ENCODE peak calls at places on chromosomes 16 and 17, in four cellular contexts. One of them, this sample, is unnamed.

GRCh38 chr16:56931253-56931768 is 631 bp upstream of the HERPUD1 start:
- DNase-seq in HFFc6: no peak
- DNase-seq in stimulated activated CD4-positive, alpha-beta T cell treated with anti-CD3 and anti-CD28 coated beads, Interleukin-12 subunit alpha, Interleukin-12 subunit beta, amount 100 ng/mL, for 4 hours: no peak
- DNase-seq in HTR-8/SVneo: peak
- DNase-seq in this sample: no peak

GRCh38 chr16:84673203-84673535 is 24.9 kb downstream of the KLHL36 start:
- DNase-seq in stimulated activated CD4-positive, alpha-beta T cell treated with anti-CD3 and anti-CD28 coated beads, Interleukin-12 subunit alpha, Interleukin-12 subunit beta, amount 100 ng/mL, for 4 hours: no peak
- DNase-seq in HTR-8/SVneo: no peak
- DNase-seq in HFFc6: no peak
- DNase-seq in this sample: no peak

GRCh38 chr17:38602862-38603785 is 2.6 kb downstream of the SRCIN1 start:
- DNase-seq in HFFc6: no peak
- DNase-seq in stimulated activated CD4-positive, alpha-beta T cell treated with anti-CD3 and anti-CD28 coated beads, Interleukin-12 subunit alpha, Interleukin-12 subunit beta, amount 100 ng/mL, for 4 hours: no peak
- DNase-seq in HTR-8/SVneo: no peak
- DNase-seq in this sample: no peak

GRCh38 chr16:10889880-10890279 is 12.9 kb downstream of the CIITA start:
- DNase-seq in HTR-8/SVneo: no peak
- DNase-seq in HFFc6: no peak
- DNase-seq in stimulated activated CD4-positive, alpha-beta T cell treated with anti-CD3 and anti-CD28 coated beads, Interleukin-12 subunit alpha, Interleukin-12 subunit beta, amount 100 ng/mL, for 4 hours: no peak
- DNase-seq in this sample: no peak

GRCh38 chr17:19315104-19315503 is 47.4 kb downstream of the B9D1 start:
- DNase-seq in stimulated activated CD4-positive, alpha-beta T cell treated with anti-CD3 and anti-CD28 coated beads, Interleukin-12 subunit alpha, Interleukin-12 subunit beta, amount 100 ng/mL, for 4 hours: no peak
- DNase-seq in HFFc6: no peak
- DNase-seq in HTR-8/SVneo: no peak
- DNase-seq in this sample: no peak

GRCh38 chr17:74972107-74972972 is at the start of gene HID1:
- DNase-seq in HFFc6: no peak
- DNase-seq in HTR-8/SVneo: peak
- DNase-seq in stimulated activated CD4-positive, alpha-beta T cell treated with anti-CD3 and anti-CD28 coated beads, Interleukin-12 subunit alpha, Interleukin-12 subunit beta, amount 100 ng/mL, for 4 hours: peak
- DNase-seq in this sample: peak

GRCh38 chr17:4901648-4902344 is 1.1 kb downstream of the CHRNE start:
- DNase-seq in HFFc6: no peak
- DNase-seq in HTR-8/SVneo: no peak
- DNase-seq in stimulated activated CD4-positive, alpha-beta T cell treated with anti-CD3 and anti-CD28 coated beads, Interleukin-12 subunit alpha, Interleukin-12 subunit beta, amount 100 ng/mL, for 4 hours: peak
- DNase-seq in this sample: no peak

GRCh38 chr16:15539197-15539596 is 103.8 kb downstream of the MARF1 start:
- DNase-seq in stimulated activated CD4-positive, alpha-beta T cell treated with anti-CD3 and anti-CD28 coated beads, Interleukin-12 subunit alpha, Interleukin-12 subunit beta, amount 100 ng/mL, for 4 hours: no peak
- DNase-seq in HFFc6: no peak
- DNase-seq in HTR-8/SVneo: no peak
- DNase-seq in this sample: no peak

GRCh38 chr17:47895254-47895855 is 681 bp upstream of the SP2 start:
- DNase-seq in HTR-8/SVneo: no peak
- DNase-seq in stimulated activated CD4-positive, alpha-beta T cell treated with anti-CD3 and anti-CD28 coated beads, Interleukin-12 subunit alpha, Interleukin-12 subunit beta, amount 100 ng/mL, for 4 hours: peak
- DNase-seq in HFFc6: peak
- DNase-seq in this sample: no peak

GRCh38 chr16:70746708-70747424 is 54.1 kb downstream of the VAC14 start:
- DNase-seq in stimulated activated CD4-positive, alpha-beta T cell treated with anti-CD3 and anti-CD28 coated beads, Interleukin-12 subunit alpha, Interleukin-12 subunit beta, amount 100 ng/mL, for 4 hours: no peak
- DNase-seq in HFFc6: peak
- DNase-seq in HTR-8/SVneo: peak
- DNase-seq in this sample: no peak

GRCh38 chr16:84386044-84386443 is 17.7 kb downstream of the ATP2C2 start:
- DNase-seq in HFFc6: no peak
- DNase-seq in HTR-8/SVneo: no peak
- DNase-seq in stimulated activated CD4-positive, alpha-beta T cell treated with anti-CD3 and anti-CD28 coated beads, Interleukin-12 subunit alpha, Interleukin-12 subunit beta, amount 100 ng/mL, for 4 hours: no peak
- DNase-seq in this sample: no peak

GRCh38 chr16:88357306-88358032 is 25.3 kb upstream of the ZNF469 start:
- DNase-seq in HTR-8/SVneo: no peak
- DNase-seq in stimulated activated CD4-positive, alpha-beta T cell treated with anti-CD3 and anti-CD28 coated beads, Interleukin-12 subunit alpha, Interleukin-12 subunit beta, amount 100 ng/mL, for 4 hours: no peak
- DNase-seq in HFFc6: peak
- DNase-seq in this sample: no peak

GRCh38 chr17:49747632-49748031 is 16.3 kb downstream of the FAM117A start:
- DNase-seq in stimulated activated CD4-positive, alpha-beta T cell treated with anti-CD3 and anti-CD28 coated beads, Interleukin-12 subunit alpha, Interleukin-12 subunit beta, amount 100 ng/mL, for 4 hours: no peak
- DNase-seq in HTR-8/SVneo: no peak
- DNase-seq in HFFc6: no peak
- DNase-seq in this sample: no peak

GRCh38 chr17:38908676-38909181 is 16.7 kb upstream of the LASP1NB start:
- DNase-seq in stimulated activated CD4-positive, alpha-beta T cell treated with anti-CD3 and anti-CD28 coated beads, Interleukin-12 subunit alpha, Interleukin-12 subunit beta, amount 100 ng/mL, for 4 hours: no peak
- DNase-seq in HFFc6: no peak
- DNase-seq in HTR-8/SVneo: no peak
- DNase-seq in this sample: no peak

GRCh38 chr16:3625911-3626732 is 14.7 kb upstream of the SLX4 start:
- DNase-seq in HFFc6: no peak
- DNase-seq in stimulated activated CD4-positive, alpha-beta T cell treated with anti-CD3 and anti-CD28 coated beads, Interleukin-12 subunit alpha, Interleukin-12 subunit beta, amount 100 ng/mL, for 4 hours: no peak
- DNase-seq in HTR-8/SVneo: no peak
- DNase-seq in this sample: no peak

GRCh38 chr17:73782641-73783381 is 138.6 kb upstream of the SDK2 start:
- DNase-seq in HFFc6: no peak
- DNase-seq in stimulated activated CD4-positive, alpha-beta T cell treated with anti-CD3 and anti-CD28 coated beads, Interleukin-12 subunit alpha, Interleukin-12 subunit beta, amount 100 ng/mL, for 4 hours: no peak
- DNase-seq in HTR-8/SVneo: no peak
- DNase-seq in this sample: peak

GRCh38 chr16:86052115-86052670 is 153.2 kb downstream of the IRF8 start:
- DNase-seq in HTR-8/SVneo: no peak
- DNase-seq in HFFc6: no peak
- DNase-seq in stimulated activated CD4-positive, alpha-beta T cell treated with anti-CD3 and anti-CD28 coated beads, Interleukin-12 subunit alpha, Interleukin-12 subunit beta, amount 100 ng/mL, for 4 hours: no peak
- DNase-seq in this sample: no peak

GRCh38 chr16:85601730-85602401 is 11.3 kb upstream of the GSE1 start:
- DNase-seq in stimulated activated CD4-positive, alpha-beta T cell treated with anti-CD3 and anti-CD28 coated beads, Interleukin-12 subunit alpha, Interleukin-12 subunit beta, amount 100 ng/mL, for 4 hours: no peak
- DNase-seq in HFFc6: no peak
- DNase-seq in HTR-8/SVneo: no peak
- DNase-seq in this sample: no peak

GRCh38 chr17:67132366-67132765 is 88.0 kb downstream of the CACNG1 start:
- DNase-seq in HTR-8/SVneo: no peak
- DNase-seq in stimulated activated CD4-positive, alpha-beta T cell treated with anti-CD3 and anti-CD28 coated beads, Interleukin-12 subunit alpha, Interleukin-12 subunit beta, amount 100 ng/mL, for 4 hours: no peak
- DNase-seq in HFFc6: no peak
- DNase-seq in this sample: no peak

GRCh38 chr16:11379420-11379819 is 34.2 kb downstream of the RMI2 start:
- DNase-seq in HFFc6: no peak
- DNase-seq in stimulated activated CD4-positive, alpha-beta T cell treated with anti-CD3 and anti-CD28 coated beads, Interleukin-12 subunit alpha, Interleukin-12 subunit beta, amount 100 ng/mL, for 4 hours: no peak
- DNase-seq in HTR-8/SVneo: no peak
- DNase-seq in this sample: no peak

GRCh38 chr17:77644181-77644972 is 314.1 kb upstream of the TNRC6C start:
- DNase-seq in stimulated activated CD4-positive, alpha-beta T cell treated with anti-CD3 and anti-CD28 coated beads, Interleukin-12 subunit alpha, Interleukin-12 subunit beta, amount 100 ng/mL, for 4 hours: no peak
- DNase-seq in HFFc6: no peak
- DNase-seq in HTR-8/SVneo: no peak
- DNase-seq in this sample: no peak

GRCh38 chr16:56629531-56629930 is 2.9 kb upstream of the MT1M start:
- DNase-seq in stimulated activated CD4-positive, alpha-beta T cell treated with anti-CD3 and anti-CD28 coated beads, Interleukin-12 subunit alpha, Interleukin-12 subunit beta, amount 100 ng/mL, for 4 hours: no peak
- DNase-seq in HFFc6: no peak
- DNase-seq in HTR-8/SVneo: no peak
- DNase-seq in this sample: no peak

GRCh38 chr16:82653550-82654511 is 27.1 kb downstream of the CDH13 start:
- DNase-seq in HTR-8/SVneo: peak
- DNase-seq in stimulated activated CD4-positive, alpha-beta T cell treated with anti-CD3 and anti-CD28 coated beads, Interleukin-12 subunit alpha, Interleukin-12 subunit beta, amount 100 ng/mL, for 4 hours: no peak
- DNase-seq in HFFc6: peak
- DNase-seq in this sample: peak

GRCh38 chr17:38886643-38887010 is 16.8 kb downstream of the LASP1 start:
- DNase-seq in stimulated activated CD4-positive, alpha-beta T cell treated with anti-CD3 and anti-CD28 coated beads, Interleukin-12 subunit alpha, Interleukin-12 subunit beta, amount 100 ng/mL, for 4 hours: no peak
- DNase-seq in HTR-8/SVneo: no peak
- DNase-seq in HFFc6: no peak
- DNase-seq in this sample: no peak

GRCh38 chr17:31216053-31216751 is 80.8 kb downstream of the OMG start:
- DNase-seq in stimulated activated CD4-positive, alpha-beta T cell treated with anti-CD3 and anti-CD28 coated beads, Interleukin-12 subunit alpha, Interleukin-12 subunit beta, amount 100 ng/mL, for 4 hours: no peak
- DNase-seq in HTR-8/SVneo: peak
- DNase-seq in HFFc6: peak
- DNase-seq in this sample: no peak

GRCh38 chr17:13405807-13406206 is 195.9 kb downstream of the HS3ST3A1 start:
- DNase-seq in stimulated activated CD4-positive, alpha-beta T cell treated with anti-CD3 and anti-CD28 coated beads, Interleukin-12 subunit alpha, Interleukin-12 subunit beta, amount 100 ng/mL, for 4 hours: no peak
- DNase-seq in HFFc6: no peak
- DNase-seq in HTR-8/SVneo: no peak
- DNase-seq in this sample: no peak

GRCh38 chr17:68993112-68993511 is 37.9 kb upstream of the ABCA8 start:
- DNase-seq in HTR-8/SVneo: no peak
- DNase-seq in HFFc6: no peak
- DNase-seq in stimulated activated CD4-positive, alpha-beta T cell treated with anti-CD3 and anti-CD28 coated beads, Interleukin-12 subunit alpha, Interleukin-12 subunit beta, amount 100 ng/mL, for 4 hours: no peak
- DNase-seq in this sample: no peak

GRCh38 chr17:9905902-9906301 is 831 bp upstream of the RCVRN start:
- DNase-seq in stimulated activated CD4-positive, alpha-beta T cell treated with anti-CD3 and anti-CD28 coated beads, Interleukin-12 subunit alpha, Interleukin-12 subunit beta, amount 100 ng/mL, for 4 hours: no peak
- DNase-seq in HTR-8/SVneo: peak
- DNase-seq in HFFc6: peak
- DNase-seq in this sample: peak

GRCh38 chr16:13254998-13255614 is 353.7 kb downstream of the SHISA9 start:
- DNase-seq in stimulated activated CD4-positive, alpha-beta T cell treated with anti-CD3 and anti-CD28 coated beads, Interleukin-12 subunit alpha, Interleukin-12 subunit beta, amount 100 ng/mL, for 4 hours: no peak
- DNase-seq in HTR-8/SVneo: no peak
- DNase-seq in HFFc6: no peak
- DNase-seq in this sample: no peak